ENCODE peak calls at places on chromosomes 16 and 17, in ten cellular contexts. Q is gastrocnemius medialis; O is uterus; S is effector memory CD4-positive, alpha-beta T cell; I is IMR-90; F is transverse colon; G is heart left ventricle; V is aorta; L is cardiac muscle cell; U is colonic mucosa. H is an unnamed sample. For H3K27me3, the result is how much of the 10 kb centered on the place peaks cover.

GRCh38 chr17:37276475-37276874 is 99.3 kb upstream of the C17orf78 start:
- DNase-seq in O (no peak), I (peak), S (no peak), G (no peak), L (no peak), Q (no peak), U (no peak), V (no peak), F (no peak), H (no peak)

GRCh38 chr16:2843526-2843925 is 13.4 kb downstream of the ZG16B start:
- DNase-seq in O (no peak), G (no peak), V (no peak), S (no peak), L (no peak), U (no peak), Q (no peak), F (no peak), I (no peak), H (no peak)

GRCh38 chr16:82639666-82640336 is 13.0 kb downstream of the CDH13 start:
- DNase-seq in Q (peak), U (peak), S (peak), L (peak), F (peak), I (peak), G (peak), O (peak), V (no peak), H (peak)

GRCh38 chr17:31754239-31754945 is 104.7 kb downstream of the COPRS start:
- DNase-seq in S (no peak), I (peak), U (no peak), G (no peak), Q (no peak), F (no peak), V (no peak), O (no peak), L (peak), H (peak)

GRCh38 chr16:84850714-84851113 is 30.9 kb downstream of the CRISPLD2 start:
- DNase-seq in Q (no peak), F (no peak), V (no peak), O (no peak), I (no peak), G (no peak), S (no peak), U (no peak), L (no peak), H (no peak)

GRCh38 chr17:2034157-2034556 is 4.2 kb downstream of the DPH1 start:
- DNase-seq in I (no peak), L (peak), S (no peak), V (no peak), Q (no peak), U (no peak), G (no peak), F (no peak), O (no peak), H (no peak)

GRCh38 chr16:48162839-48163410 is 7.1 kb upstream of the ABCC12 start:
- DNase-seq in S (no peak), I (no peak), U (no peak), Q (no peak), O (no peak), F (no peak), L (no peak), G (no peak), V (no peak), H (no peak)

GRCh38 chr16:30066882-30067583 is 1.5 kb downstream of the ALDOA start:
- DNase-seq in G (peak), U (peak), S (no peak), F (peak), O (peak), Q (peak), I (no peak), V (peak), L (no peak), H (no peak)

GRCh38 chr17:50893183-50893993 is 27.2 kb upstream of the TOB1 start:
- DNase-seq in S (no peak), I (peak), V (no peak), Q (no peak), F (peak), G (no peak), U (no peak), L (peak), O (peak), H (no peak)

GRCh38 chr16:8798535-8799157 is 1.0 kb downstream of the PMM2 start:
- DNase-seq in F (no peak), S (no peak), O (no peak), Q (no peak), L (peak), U (no peak), G (no peak), V (no peak), I (no peak), H (no peak)

GRCh38 chr17:12866244-12866643 is 76.9 kb downstream of the ARHGAP44 start:
- DNase-seq in I (no peak), F (no peak), Q (no peak), S (no peak), O (no peak), G (no peak), U (no peak), L (no peak), V (no peak), H (no peak)

GRCh38 chr17:18089613-18090012 is 1.9 kb downstream of the DRG2 start:
- DNase-seq in O (no peak), I (no peak), Q (no peak), F (no peak), G (no peak), V (no peak), L (no peak), S (no peak), U (no peak), H (no peak)

GRCh38 chr16:89593841-89594240 is 18.3 kb downstream of the CPNE7 start:
- DNase-seq in U (no peak), Q (no peak), V (no peak), G (no peak), I (no peak), L (no peak), F (no peak), O (no peak), S (peak), H (no peak)

GRCh38 chr16:47565454-47565853 is 104.3 kb downstream of the PHKB start:
- DNase-seq in I (peak), G (peak), S (peak), Q (peak), V (peak), U (peak), O (no peak), L (peak), F (peak), H (peak)

GRCh38 chr16:50195756-50196155 is 42.6 kb downstream of the TENT4B start:
- DNase-seq in U (no peak), I (peak), O (no peak), S (no peak), Q (no peak), L (no peak), V (no peak), F (no peak), G (no peak), H (no peak)

GRCh38 chr17:29956225-29956624 is 14.8 kb downstream of the EFCAB5 start:
- DNase-seq in G (no peak), O (no peak), Q (no peak), U (no peak), S (no peak), I (no peak), L (no peak), F (no peak), V (no peak), H (no peak)

DNA sequence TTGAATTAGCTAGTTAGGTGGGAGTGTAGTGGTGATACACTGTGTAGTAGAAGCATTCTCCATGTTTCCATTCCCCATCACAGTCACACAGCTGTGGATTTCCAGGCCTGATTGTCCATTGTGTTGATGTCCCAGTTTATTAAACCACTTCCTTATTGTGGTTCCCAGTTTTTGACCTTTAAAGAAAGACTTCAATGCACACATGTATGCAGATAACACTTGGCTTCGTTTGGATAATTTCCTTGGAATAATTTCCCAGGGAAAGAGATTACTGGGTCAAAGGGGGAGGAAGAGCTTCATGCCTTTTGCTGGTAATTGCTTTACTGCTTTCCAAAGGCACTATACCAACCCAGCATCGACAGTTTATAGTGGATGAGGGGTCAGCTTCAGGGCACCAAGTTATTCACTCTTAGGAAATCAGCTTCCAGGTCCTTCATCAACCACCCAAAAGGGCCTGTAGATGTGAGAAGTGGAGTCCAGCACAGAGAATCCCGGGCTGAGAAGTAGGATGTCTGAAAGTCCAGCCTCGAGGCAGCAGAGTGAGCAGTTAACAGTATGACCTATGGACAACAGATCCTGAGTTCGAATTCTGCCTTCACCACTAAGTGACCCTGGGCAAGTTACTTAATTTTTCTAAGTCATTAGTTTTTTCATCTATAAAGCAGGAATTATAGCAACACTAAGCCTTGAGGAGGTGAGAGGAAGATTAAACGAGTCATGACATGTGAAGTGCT is 31.3 kb upstream of the TNS4 start:
- DNase-seq in F (no peak), G (no peak), V (no peak), S (no peak), Q (no peak), I (peak), U (no peak), O (peak), L (peak), H (no peak)
- H3K4me3 ChIP-seq in F (no peak), G (no peak), V (no peak), S (no peak), Q (no peak), I (no peak), U (no peak), O (no peak), L (no peak), H (no peak)

DNA sequence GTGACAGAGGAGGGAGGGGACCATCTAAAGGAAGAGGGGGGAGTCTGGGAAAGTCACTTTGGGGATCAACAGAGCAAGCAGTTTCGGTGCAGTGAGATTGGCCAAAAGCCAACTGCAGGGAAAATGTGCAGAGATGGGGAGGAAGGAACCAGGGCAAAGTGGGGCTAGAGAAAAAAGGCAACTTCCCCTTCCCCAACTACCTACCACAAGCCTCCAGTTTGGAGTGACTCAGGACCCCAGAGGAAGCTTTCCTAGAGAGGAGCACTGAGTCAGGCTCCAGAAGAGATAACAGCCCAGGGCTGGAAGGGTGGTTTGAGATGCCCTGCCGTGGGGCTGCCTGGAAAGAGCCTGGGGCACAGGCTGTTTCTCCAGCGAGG is 6.9 kb upstream of the CD300LD start:
- DNase-seq in L (peak), G (no peak), U (no peak), F (no peak), Q (no peak), S (no peak), V (no peak), I (no peak), O (no peak), H (no peak)
- H3K27me3 ChIP-seq in L (under half), G (under half), U (under half), F (under half), Q (under half), S (under half), V (under half), I (under half), O (under half), H (under half)

GRCh38 chr16:19639986-19640421 is 78.0 kb downstream of the KNOP1 start:
- DNase-seq in S (no peak), V (no peak), F (no peak), G (no peak), O (no peak), L (peak), I (no peak), U (no peak), Q (no peak), H (no peak)

GRCh38 chr16:19636436-19637267 is 81.1 kb downstream of the VPS35L start:
- DNase-seq in S (no peak), V (no peak), L (no peak), F (no peak), U (no peak), O (no peak), Q (no peak), I (no peak), G (no peak), H (no peak)
- H3K4me3 ChIP-seq in S (no peak), V (no peak), L (no peak), F (no peak), U (no peak), O (no peak), Q (no peak), I (no peak), G (no peak), H (no peak)

GRCh38 chr17:48641541-48642058 is 15.4 kb upstream of the HOXB9 start:
- DNase-seq in S (no peak), F (no peak), L (no peak), G (no peak), Q (no peak), O (no peak), I (no peak), V (no peak), U (peak), H (no peak)
- H3K27me3 ChIP-seq in S (half or more), F (half or more), L (half or more), G (half or more), Q (half or more), O (half or more), I (half or more), V (under half), U (under half), H (half or more)

GRCh38 chr17:80233202-80233601 is 13.0 kb downstream of the SLC26A11 start:
- DNase-seq in G (no peak), U (no peak), S (no peak), V (no peak), O (no peak), F (no peak), Q (no peak), I (no peak), L (no peak), H (no peak)

GRCh38 chr17:80236911-80237310 is 16.7 kb downstream of the SLC26A11 start:
- DNase-seq in U (no peak), Q (no peak), G (no peak), F (no peak), L (no peak), O (no peak), V (no peak), I (no peak), S (no peak), H (no peak)

GRCh38 chr17:80228477-80228876 is 8.2 kb downstream of the SLC26A11 start:
- DNase-seq in O (no peak), I (no peak), S (no peak), F (no peak), Q (no peak), G (no peak), V (no peak), L (no peak), U (no peak), H (no peak)

GRCh38 chr17:80229011-80229410 is 8.8 kb downstream of the SLC26A11 start:
- DNase-seq in G (no peak), Q (no peak), I (no peak), S (no peak), V (no peak), F (no peak), O (no peak), L (no peak), U (no peak), H (no peak)

GRCh38 chr17:80232438-80232837 is 12.2 kb downstream of the SLC26A11 start:
- DNase-seq in U (no peak), I (no peak), V (no peak), G (no peak), L (no peak), O (no peak), S (no peak), F (no peak), Q (no peak), H (no peak)
- H3K4me3 ChIP-seq in U (no peak), I (no peak), V (no peak), G (no peak), L (no peak), O (no peak), S (no peak), F (no peak), Q (no peak), H (no peak)

H was measured in brain microvascular endothelial cell.